ENCODE peak calls at places on chromosomes 7 and 10, in four cellular contexts. Q is PC-9, M is lower lobe of right lung, P is K562. R is an unnamed sample. For H3K4me1, the result is how much of the 10 kb centered on the place peaks cover.

GRCh38 chr7:39042706-39043105 is 65.0 kb downstream of the POU6F2 start:
- DNase-seq in Q (no peak), P (no peak), M (no peak), R (no peak)

GRCh38 chr7:54904130-54904529 is 114.7 kb upstream of the EGFR start:
- DNase-seq in M (no peak), Q (no peak), P (no peak), R (no peak)

GRCh38 chr7:20409961-20410360 is 79.3 kb downstream of the ITGB8 start:
- DNase-seq in M (no peak), Q (no peak), P (no peak), R (no peak)

GRCh38 chr10:61159253-61159652 is 215.3 kb upstream of the RHOBTB1 start:
- DNase-seq in P (no peak), M (no peak), Q (no peak), R (no peak)

GRCh38 chr10:12448729-12449391 is 99.5 kb downstream of the CAMK1D start:
- DNase-seq in M (no peak), Q (peak), P (peak), R (peak)

GRCh38 chr10:96974348-96974747 is 142.2 kb downstream of the LCOR start:
- DNase-seq in P (no peak), M (no peak), Q (no peak), R (no peak)

GRCh38 chr10:53667063-53667462 is 894.5 kb upstream of the MBL2 start:
- DNase-seq in P (no peak), M (no peak), Q (no peak), R (no peak)

GRCh38 chr7:156948361-156948760 is 1.2 kb upstream of the NOM1 start:
- DNase-seq in P (no peak), Q (no peak), M (no peak), R (no peak)

GRCh38 chr7:106878748-106879439 is 13.8 kb downstream of the PIK3CG start:
- DNase-seq in Q (no peak), M (no peak), P (no peak), R (no peak)

GRCh38 chr10:75512534-75512933 is 81.1 kb downstream of the LRMDA start:
- DNase-seq in P (no peak), Q (no peak), M (peak), R (peak)

GRCh38 chr7:92586403-92586802 is 3.8 kb downstream of the FAM133B start:
- DNase-seq in P (no peak), M (no peak), Q (no peak), R (no peak)

GRCh38 chr7:149866139-149866785 is 7.5 kb upstream of the ATP6V0E2 start:
- DNase-seq in Q (no peak), P (no peak), M (no peak), R (no peak)

GRCh38 chr10:36462194-36462593 is 663.2 kb upstream of the ANKRD30A start:
- DNase-seq in P (no peak), Q (no peak), M (no peak), R (no peak)

GRCh38 chr7:77199008-77199966 is at the start of gene FGL2:
- DNase-seq in P (no peak), Q (no peak), M (peak), R (peak)

GRCh38 chr7:38700111-38700510 is 68.9 kb upstream of the AMPH start:
- DNase-seq in Q (no peak), M (no peak), P (no peak), R (no peak)

GRCh38 chr7:92727755-92728154 is 108.6 kb downstream of the CDK6 start:
- DNase-seq in Q (no peak), P (no peak), M (no peak), R (no peak)

GRCh38 chr10:131891196-131891928 is 9.4 kb upstream of the PPP2R2D start:
- DNase-seq in M (no peak), Q (no peak), P (peak), R (no peak)

GRCh38 chr10:75111906-75112703 is 649 bp downstream of the SAMD8 start:
- DNase-seq in P (peak), M (peak), Q (no peak), R (peak)

GRCh38 chr7:37943905-37944736 is 23.7 kb downstream of the EPDR1 start:
- DNase-seq in M (no peak), P (no peak), Q (no peak), R (no peak)

GRCh38 chr10:17386616-17387075 is 67.7 kb downstream of the ST8SIA6 start:
- DNase-seq in M (no peak), Q (no peak), P (peak), R (no peak)

GRCh38 chr10:110387983-110388681 is 83.4 kb upstream of the SMNDC1 start:
- DNase-seq in M (no peak), P (no peak), Q (no peak), R (no peak)

GRCh38 chr7:94654764-94655561 is 970 bp downstream of the SGCE start:
- DNase-seq in M (no peak), Q (no peak), P (no peak), R (peak)

GRCh38 chr10:122588381-122588780 is 27.8 kb downstream of the DMBT1 start:
- DNase-seq in Q (no peak), M (no peak), P (no peak), R (no peak)

GRCh38 chr10:34001087-34001580 is 666.7 kb upstream of the NRP1 start:
- DNase-seq in P (peak), M (no peak), Q (no peak), R (no peak)

GRCh38 chr7:28858206-28858605 is 99.9 kb downstream of the TRIL start:
- DNase-seq in P (no peak), M (no peak), Q (peak), R (no peak)

GRCh38 chr10:19453967-19454366 is 362.3 kb upstream of the PLXDC2 start:
- DNase-seq in Q (no peak), M (no peak), P (no peak), R (no peak)

GRCh38 chr10:113775681-113776294 is 24.3 kb downstream of the PLEKHS1 start:
- DNase-seq in M (no peak), Q (no peak), P (no peak), R (no peak)

GRCh38 chr7:140674356-140674800 is 1.6 kb downstream of the ADCK2 start:
- DNase-seq in Q (peak), P (no peak), M (peak), R (peak)

GRCh38 chr10:110430369-110431273 is 67.1 kb upstream of the DUSP5 start:
- DNase-seq in M (no peak), Q (no peak), P (no peak), R (no peak)

GRCh38 chr7:116075351-116076145 is 45.0 kb upstream of the TFEC start:
- DNase-seq in Q (no peak), M (no peak), P (no peak), R (no peak)

GRCh38 chr10:77286851-77287250 is 350.8 kb downstream of the KCNMA1 start:
- DNase-seq in P (no peak), Q (no peak), M (no peak), R (no peak)

GRCh38 chr10:5814110-5815107 is 1.2 kb upstream of the GDI2 start:
- DNase-seq in M (no peak), P (no peak), Q (no peak), R (no peak)

GRCh38 chr10:5813091-5813340 is 218 bp downstream of the GDI2 start:
- DNase-seq in M (no peak), P (no peak), Q (no peak), R (no peak)

GRCh38 chr10:5811387-5811821 is 1.8 kb downstream of the GDI2 start:
- DNase-seq in M (no peak), P (no peak), Q (no peak), R (no peak)

GRCh38 chr10:5813341-5814109 is at the start of gene GDI2:
- DNase-seq in M (peak), P (peak), Q (peak), R (peak)

DNA sequence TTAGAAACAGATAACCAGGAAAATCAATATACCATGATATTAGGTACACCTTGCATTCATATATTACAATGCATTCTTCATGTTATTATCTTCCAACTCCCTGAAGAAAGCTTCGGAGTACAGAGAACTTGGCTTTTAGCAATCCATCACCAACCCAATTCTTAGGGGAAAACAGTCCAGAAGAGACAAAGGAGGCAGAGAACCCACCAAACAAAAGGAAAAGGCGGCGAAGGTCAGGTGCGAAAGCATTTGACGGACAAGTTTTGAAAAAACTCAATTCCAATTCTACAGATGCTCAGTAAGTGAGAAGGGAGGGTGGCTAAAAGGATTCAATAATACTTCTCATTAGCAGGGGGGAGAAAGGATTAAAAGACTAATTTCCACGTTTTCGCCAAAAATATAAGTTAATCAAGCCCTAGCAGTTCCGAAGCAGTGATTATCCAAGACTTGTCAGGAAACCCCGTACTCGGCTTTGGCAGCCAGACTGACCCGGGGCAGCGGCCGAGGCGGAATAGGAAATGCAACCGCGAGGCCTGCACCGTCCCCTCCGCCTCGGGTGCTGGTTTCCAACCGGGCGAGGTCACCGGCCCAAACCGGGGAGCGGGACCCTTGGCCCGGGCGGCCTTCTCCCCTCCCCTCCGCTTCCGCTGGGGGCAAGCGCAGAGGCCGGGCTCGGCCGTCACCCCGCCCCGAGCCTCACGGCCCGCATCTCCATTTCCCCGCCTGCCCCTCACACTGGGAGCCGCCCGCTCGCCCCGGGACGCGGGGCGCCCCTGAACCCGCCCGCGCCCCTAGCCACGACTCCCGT is 747 bp downstream of the GDI2 start:
- DNase-seq in M (peak), Q (no peak), P (peak), R (peak)
- H3K4me1 ChIP-seq in M (under half), Q (under half), P (under half), R (under half)

GRCh38 chr7:4817178-4817905 is 41.9 kb downstream of the AP5Z1 start:
- DNase-seq in P (no peak), Q (no peak), M (peak), R (no peak)

GRCh38 chr7:4816419-4817080 is 41.1 kb downstream of the AP5Z1 start:
- DNase-seq in Q (no peak), M (peak), P (no peak), R (no peak)

GRCh38 chr7:4820405-4820967 is 41.3 kb downstream of the PAPOLB start:
- DNase-seq in Q (no peak), P (no peak), M (peak), R (no peak)

GRCh38 chr7:4819450-4820404 is 42.1 kb downstream of the PAPOLB start:
- DNase-seq in M (peak), Q (no peak), P (no peak), R (no peak)

DNA sequence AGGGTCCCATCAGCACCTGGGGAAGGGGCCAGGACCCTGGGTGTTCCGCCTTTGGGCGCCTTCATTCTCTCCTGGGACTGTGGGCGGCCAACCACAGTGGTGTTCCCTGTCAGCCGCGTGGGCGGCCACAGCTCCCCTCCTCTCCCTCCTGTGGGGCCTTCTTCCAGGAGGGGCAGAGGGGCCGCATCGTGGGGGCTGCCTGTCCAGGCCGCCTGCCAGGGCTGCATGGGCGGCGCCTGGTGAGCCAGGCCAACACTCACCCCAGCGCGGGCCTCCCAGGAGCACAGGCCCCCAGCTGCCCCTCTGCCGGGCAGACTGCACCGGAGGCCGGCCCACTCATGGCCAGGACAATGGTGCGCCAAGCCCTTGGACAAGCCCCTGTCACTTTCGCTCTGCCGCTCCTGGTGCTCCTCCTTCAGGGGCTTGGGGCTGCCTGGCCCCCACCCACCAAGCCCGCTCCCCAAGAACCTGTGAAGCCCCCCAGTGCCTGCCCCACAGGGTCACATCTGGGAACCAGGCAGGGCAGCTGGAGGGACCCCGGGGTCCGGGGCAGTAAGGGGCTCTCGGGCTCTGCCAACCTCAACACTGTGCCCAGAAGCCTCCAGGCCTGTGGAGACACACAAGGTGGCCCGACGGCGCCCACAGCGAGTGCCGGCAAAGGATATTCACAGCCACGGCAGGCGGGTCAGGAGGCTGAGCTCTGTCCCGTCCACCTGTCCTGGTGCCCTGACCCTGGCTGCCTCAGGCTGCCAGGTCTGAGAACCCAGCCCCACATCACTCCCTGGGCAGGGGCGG is 42.8 kb downstream of the AP5Z1 start:
- DNase-seq in M (peak), Q (no peak), P (no peak), R (peak)
- H3K4me3 ChIP-seq in M (no peak), Q (no peak), P (no peak), R (no peak)

DNA sequence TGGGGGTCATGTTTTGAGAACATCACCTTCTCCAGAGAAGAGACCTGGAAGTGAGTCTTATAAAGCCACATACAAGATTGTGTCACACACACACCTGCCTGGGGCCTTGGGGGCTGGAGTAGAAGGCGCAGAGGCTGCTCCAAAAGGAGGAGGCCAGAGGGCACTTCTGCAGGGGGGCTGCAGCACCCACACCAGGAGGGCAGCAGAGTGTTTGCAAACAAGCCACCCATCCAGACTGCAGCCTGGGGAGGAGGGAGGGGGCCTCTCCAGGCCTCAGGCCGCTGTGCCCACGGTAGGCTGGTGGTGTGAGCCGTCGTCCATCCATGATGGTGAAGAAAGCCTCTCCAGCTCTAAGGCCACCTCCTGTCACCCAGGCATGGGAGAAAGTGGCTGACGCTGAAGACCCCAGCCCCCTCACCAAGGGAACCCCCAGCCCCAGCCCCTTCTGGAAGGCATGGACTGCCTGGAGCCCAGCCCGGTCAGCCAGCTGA is 77.4 kb downstream of the FOXL3 start:
- DNase-seq in M (peak), P (no peak), Q (no peak), R (peak)
- H3K4me1 ChIP-seq in M (under half), P (under half), Q (under half), R (under half)

DNA sequence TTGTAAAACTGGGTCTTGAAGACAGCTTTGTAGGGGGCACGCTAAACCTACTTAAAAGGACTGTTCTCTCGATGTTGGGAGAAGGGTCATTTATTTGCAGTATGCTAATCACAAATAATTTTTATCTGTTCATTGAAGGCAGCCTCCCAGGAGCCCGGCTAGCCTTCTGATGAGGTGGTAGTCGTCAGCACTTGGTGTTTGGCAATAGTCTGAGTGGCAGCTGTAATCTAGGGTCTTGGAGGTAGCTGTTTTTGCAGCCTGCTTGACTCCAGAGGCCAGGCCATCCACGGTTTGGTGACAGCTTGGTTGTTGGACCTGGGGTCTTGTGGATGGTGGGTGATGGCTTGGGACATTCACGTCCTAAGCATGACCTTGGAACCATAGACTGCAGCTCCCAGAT is 2.2 kb downstream of the GTF2IRD1 start:
- DNase-seq in M (no peak), Q (no peak), P (no peak), R (no peak)
- H3K4me3 ChIP-seq in M (no peak), Q (no peak), P (no peak), R (no peak)

R was measured in mucosa of descending colon.